ENCODE peak calls at places on chromosomes 12 and 14, in ten cellular contexts. U, M, K, C, W, J, B, Y, F and E are unnamed samples.

GRCh38 chr14:32939254-32940065 is 781 bp downstream of the NPAS3 start:
- DNase-seq in U (peak; percentile 70), M (no peak), K (peak; percentile 63), C (peak; percentile 87), W (no peak), J (peak; percentile 16), B (no peak), Y (peak; percentile 79), F (peak; percentile 86), E (peak; percentile 83)

GRCh38 chr14:55071870-55072640 is 20.6 kb downstream of the MAPK1IP1L start:
- DNase-seq in U (no peak), M (peak; percentile 32), K (no peak), C (peak; percentile 21), W (no peak), J (peak; percentile 94), B (no peak), Y (peak; percentile 50), F (peak; percentile 72), E (no peak)

GRCh38 chr14:68757618-68758081 is 35.2 kb downstream of the ZFP36L1 start:
- DNase-seq in U (no peak), M (no peak), K (peak; percentile 70), C (peak; percentile 41), W (no peak), J (peak; percentile 28), B (no peak), Y (no peak), F (peak; percentile 75), E (peak; percentile 83)

GRCh38 chr12:76546889-76547288 is 12.7 kb downstream of the OSBPL8 start:
- DNase-seq in U (no peak), M (no peak), K (no peak), C (no peak), W (no peak), J (no peak), B (no peak), Y (no peak), F (no peak), E (no peak)

GRCh38 chr12:52216107-52216506 is 16.9 kb upstream of the KRT7 start:
- DNase-seq in U (no peak), M (no peak), K (no peak), C (peak; percentile 37), W (no peak), J (peak; percentile 28), B (no peak), Y (no peak), F (no peak), E (peak; percentile 19)

GRCh38 chr12:121611306-121611705 is 15.0 kb upstream of the ORAI1 start:
- DNase-seq in U (peak; percentile 19), M (no peak), K (no peak), C (no peak), W (no peak), J (no peak), B (no peak), Y (no peak), F (no peak), E (no peak)

GRCh38 chr12:4829793-4830162 is 79.9 kb upstream of the KCNA1 start:
- DNase-seq in U (no peak), M (no peak), K (no peak), C (no peak), W (no peak), J (no peak), B (no peak), Y (no peak), F (no peak), E (no peak)

GRCh38 chr12:131044136-131044535 is 90.4 kb downstream of the ADGRD1 start:
- DNase-seq in U (no peak), M (no peak), K (no peak), C (no peak), W (no peak), J (no peak), B (no peak), Y (no peak), F (no peak), E (peak; percentile 71)

GRCh38 chr12:104599985-104600712 is 143.4 kb downstream of the CHST11 start:
- DNase-seq in U (no peak), M (no peak), K (no peak), C (no peak), W (no peak), J (no peak), B (no peak), Y (no peak), F (no peak), E (no peak)

GRCh38 chr12:7935773-7936581 is at the start of gene SLC2A3:
- DNase-seq in U (peak; percentile 53), M (peak; percentile 84), K (peak; percentile 25), C (peak; percentile 51), W (peak; percentile 45), J (peak; percentile 92), B (no peak), Y (peak; percentile 23), F (peak; percentile 33), E (no peak)
- TF ChIP-seq POLR2A in U (peak; percentile 80), M (peak; percentile 30), K (peak; percentile 71), C (no peak), W (no peak), J (peak; percentile 100), B (no peak), Y (peak; percentile 83), F (peak; percentile 61), E (peak; percentile 90)

GRCh38 chr12:111156304-111156703 is 212.6 kb downstream of the PHETA1 start:
- DNase-seq in U (no peak), M (peak; percentile 32), K (no peak), C (no peak), W (no peak), J (no peak), B (peak; percentile 2), Y (no peak), F (no peak), E (no peak)
- TF ChIP-seq CTCF in U (no peak), M (peak; percentile 16), K (no peak), C (no peak), W (no peak), J (no peak), B (peak; percentile 17), Y (no peak), F (no peak), E (no peak)

DNA sequence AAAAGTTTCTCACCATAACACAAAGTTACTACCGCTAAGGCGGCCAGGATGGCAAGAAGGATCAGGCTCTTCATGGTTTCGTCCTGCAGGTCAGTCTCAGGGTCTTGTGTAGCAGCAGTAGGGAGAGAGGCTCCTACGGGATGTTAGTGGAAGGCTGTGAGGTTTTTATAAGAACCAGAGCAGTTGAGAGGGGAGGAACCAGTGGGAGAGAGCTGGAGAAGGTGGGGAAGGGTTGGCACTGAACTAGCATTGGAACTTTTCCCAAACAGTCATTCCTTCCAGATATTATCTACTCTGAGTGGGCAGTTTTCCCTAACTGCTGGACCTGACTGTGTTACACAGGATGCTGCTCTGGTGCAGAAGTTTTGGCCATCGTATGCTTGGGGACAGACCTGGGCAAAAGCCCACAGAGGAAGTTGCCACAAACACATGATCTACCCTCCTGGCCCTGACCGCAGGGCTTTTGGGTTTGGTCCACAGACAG is at the start of gene MGP:
- DNase-seq in U (peak; percentile 29), M (no peak), K (peak; percentile 30), C (peak; percentile 30), W (no peak), J (peak; percentile 18), B (no peak), Y (peak; percentile 72), F (peak; percentile 56), E (no peak)
- TF ChIP-seq POLR2A in U (peak; percentile 70), M (no peak), K (peak; percentile 15), C (no peak), W (no peak), J (no peak), B (no peak), Y (peak; percentile 76), F (no peak), E (no peak)

DNA sequence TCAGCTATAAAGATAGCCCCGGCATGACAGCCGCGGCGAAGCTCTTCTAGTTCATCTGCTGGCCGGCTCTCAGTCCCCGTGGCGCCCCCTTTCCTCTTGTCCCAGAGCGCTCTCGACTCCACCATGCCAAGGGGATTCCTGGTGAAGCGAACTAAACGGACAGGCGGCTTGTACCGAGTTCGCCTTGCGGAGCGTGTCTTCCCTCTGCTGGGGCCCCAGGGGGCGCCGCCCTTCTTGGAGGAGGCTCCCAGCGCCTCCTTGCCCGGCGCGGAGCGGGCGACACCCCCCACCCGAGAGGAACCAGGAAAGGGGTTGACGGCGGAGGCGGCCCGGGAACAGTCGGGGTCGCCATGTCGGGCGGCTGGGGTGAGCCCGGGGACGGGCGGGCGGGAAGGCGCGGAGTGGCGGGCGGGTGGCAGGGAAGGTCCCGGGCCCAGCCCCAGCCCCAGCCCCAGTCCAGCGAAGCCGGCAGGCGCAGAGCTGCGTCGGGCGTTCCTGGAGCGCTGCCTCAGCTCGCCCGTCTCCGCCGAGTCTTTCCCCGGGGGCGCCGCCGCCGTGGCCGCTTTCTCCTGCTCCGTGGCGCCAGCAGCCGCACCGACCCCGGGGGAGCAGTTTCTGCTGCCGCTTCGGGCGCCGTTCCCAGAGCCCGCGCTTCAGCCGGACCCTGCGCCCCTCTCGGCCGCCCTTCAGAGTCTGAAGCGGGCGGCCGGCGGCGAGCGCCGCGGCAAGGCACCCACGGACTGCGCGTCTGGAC is at the start of gene INSM2:
- DNase-seq in U (no peak), M (peak; percentile 62), K (no peak), C (no peak), W (no peak), J (peak; percentile 5), B (no peak), Y (no peak), F (no peak), E (peak; percentile 77)
- TF ChIP-seq CTCF in U (no peak), M (peak; percentile 15), K (no peak), C (no peak), W (no peak), J (peak; percentile 13), B (no peak), Y (no peak), F (no peak), E (no peak)

GRCh38 chr12:65330341-65330740 is 51.9 kb downstream of the MSRB3 start:
- DNase-seq in U (no peak), M (no peak), K (no peak), C (no peak), W (no peak), J (peak; percentile 69), B (no peak), Y (no peak), F (no peak), E (no peak)

GRCh38 chr12:65333649-65334048 is 55.2 kb downstream of the MSRB3 start:
- DNase-seq in U (no peak), M (no peak), K (no peak), C (no peak), W (no peak), J (no peak), B (no peak), Y (no peak), F (no peak), E (no peak)

GRCh38 chr12:65335021-65335714 is 56.7 kb downstream of the MSRB3 start:
- DNase-seq in U (no peak), M (peak; percentile 25), K (no peak), C (no peak), W (no peak), J (peak; percentile 95), B (peak; percentile 76), Y (no peak), F (peak; percentile 64), E (no peak)

GRCh38 chr12:65334534-65334933 is 56.1 kb downstream of the MSRB3 start:
- DNase-seq in U (no peak), M (no peak), K (no peak), C (no peak), W (no peak), J (peak; percentile 32), B (no peak), Y (no peak), F (peak; percentile 26), E (no peak)

DNA sequence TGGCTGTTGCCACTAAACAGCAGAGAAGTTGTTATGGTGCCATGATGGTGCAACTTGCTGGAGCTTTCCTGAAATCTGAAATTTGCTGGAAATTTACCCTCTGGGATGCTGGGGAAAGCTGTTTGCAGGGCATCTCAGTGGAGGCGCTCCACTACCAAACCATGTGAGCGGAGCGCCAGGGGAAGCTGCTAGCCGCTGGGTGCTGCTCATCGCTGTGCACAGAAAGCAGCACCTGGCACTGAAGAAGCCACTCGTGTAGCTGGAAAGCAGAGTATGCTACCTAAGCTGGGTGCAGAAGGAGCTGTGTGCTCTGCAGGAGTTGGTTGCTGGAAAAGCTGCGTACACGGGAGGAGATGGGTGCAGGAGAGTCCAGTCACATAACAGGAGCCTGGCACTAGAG is 53.0 kb downstream of the MSRB3 start:
- DNase-seq in U (no peak), M (no peak), K (no peak), C (no peak), W (no peak), J (no peak), B (no peak), Y (no peak), F (no peak), E (peak; percentile 64)
- TF ChIP-seq POLR2A in U (no peak), M (no peak), K (no peak), C (no peak), W (no peak), J (no peak), B (no peak), Y (no peak), F (no peak), E (no peak)